ENCODE peak calls at places on chromosomes 13 and 19, in nine cellular contexts. I is GM23338, U is prostate gland, J is K562, Z is transverse colon, O is SK-N-SH, Y is stomach, Q is spleen, H is HCT116. M is an unnamed sample.

GRCh38 chr19:46717716-46718143 is 816 bp upstream of the PRKD2 start:
- DNase-seq in I (no peak), U (no peak), J (no peak), Z (no peak), O (no peak), Y (no peak), Q (peak; percentile 75), H (no peak), M (peak; percentile 64)

GRCh38 chr13:72397265-72397664 is 330.2 kb downstream of the MZT1 start:
- DNase-seq in I (no peak), U (no peak), J (no peak), Z (no peak), O (no peak), Y (no peak), Q (no peak), H (no peak), M (no peak)

GRCh38 chr19:15248648-15249559 is 16.7 kb upstream of the EPHX3 start:
- DNase-seq in I (no peak), U (peak; percentile 72), J (no peak), Z (peak; percentile 74), O (no peak), Y (peak; percentile 76), Q (no peak), H (no peak), M (peak; percentile 93)

GRCh38 chr13:39406688-39407087 is 196.3 kb downstream of the LHFPL6 start:
- DNase-seq in I (peak; percentile 61), U (no peak), J (no peak), Z (no peak), O (no peak), Y (no peak), Q (no peak), H (no peak), M (no peak)

GRCh38 chr13:37173214-37173613 is 67.8 kb upstream of the CSNK1A1L start:
- DNase-seq in I (peak; percentile 28), U (no peak), J (no peak), Z (no peak), O (no peak), Y (no peak), Q (no peak), H (no peak), M (no peak)

GRCh38 chr19:6424190-6424938 is at the start of gene KHSRP:
- DNase-seq in I (peak; percentile 45), U (no peak), J (peak; percentile 58), Z (no peak), O (peak; percentile 98), Y (no peak), Q (no peak), H (no peak), M (peak; percentile 63)

GRCh38 chr13:27379694-27380596 is 44.5 kb upstream of the GTF3A start:
- DNase-seq in I (peak; percentile 91), U (peak; percentile 26), J (peak; percentile 66), Z (peak; percentile 88), O (peak; percentile 69), Y (peak; percentile 88), Q (no peak), H (peak; percentile 58), M (no peak)

GRCh38 chr13:111110054-111110453 is 5.1 kb upstream of the ARHGEF7 start:
- DNase-seq in I (no peak), U (no peak), J (no peak), Z (no peak), O (no peak), Y (no peak), Q (no peak), H (no peak), M (no peak)

GRCh38 chr19:14023404-14024235 is 4.3 kb upstream of the RLN3 start:
- DNase-seq in I (peak; percentile 90), U (no peak), J (peak; percentile 87), Z (peak; percentile 73), O (peak; percentile 81), Y (peak; percentile 58), Q (peak; percentile 82), H (no peak), M (no peak)

GRCh38 chr13:28584873-28585317 is 74.0 kb upstream of the POMP start:
- DNase-seq in I (no peak), U (no peak), J (no peak), Z (no peak), O (no peak), Y (no peak), Q (no peak), H (no peak), M (no peak)

GRCh38 chr19:54376610-54377009 is 11.9 kb upstream of the LAIR1 start:
- DNase-seq in I (no peak), U (no peak), J (no peak), Z (no peak), O (no peak), Y (no peak), Q (peak; percentile 52), H (no peak), M (no peak)

GRCh38 chr13:100644328-100644727 is 30.3 kb downstream of the TMTC4 start:
- DNase-seq in I (no peak), U (no peak), J (no peak), Z (no peak), O (no peak), Y (no peak), Q (no peak), H (no peak), M (no peak)

GRCh38 chr13:83386609-83387008 is 495.7 kb downstream of the SLITRK1 start:
- DNase-seq in I (no peak), U (no peak), J (no peak), Z (no peak), O (no peak), Y (no peak), Q (no peak), H (no peak), M (no peak)

GRCh38 chr13:46211116-46211515 is 612 bp upstream of the LRRC63 start:
- DNase-seq in I (peak; percentile 22), U (no peak), J (peak; percentile 85), Z (no peak), O (peak; percentile 32), Y (no peak), Q (no peak), H (no peak), M (no peak)

GRCh38 chr13:84933797-84934196 is 865.4 kb downstream of the SLITRK6 start:
- DNase-seq in I (no peak), U (no peak), J (no peak), Z (no peak), O (no peak), Y (no peak), Q (no peak), H (no peak), M (no peak)

GRCh38 chr13:22562116-22562515 is 618.7 kb upstream of the SGCG start:
- DNase-seq in I (no peak), U (no peak), J (no peak), Z (no peak), O (peak; percentile 50), Y (no peak), Q (no peak), H (no peak), M (no peak)

GRCh38 chr13:111183959-111184684 is 69.0 kb downstream of the ARHGEF7 start:
- DNase-seq in I (no peak), U (no peak), J (no peak), Z (no peak), O (no peak), Y (no peak), Q (no peak), H (no peak), M (no peak)

GRCh38 chr19:5432687-5433086 is 22.5 kb upstream of the ZNRF4 start:
- DNase-seq in I (no peak), U (no peak), J (no peak), Z (no peak), O (no peak), Y (no peak), Q (no peak), H (no peak), M (no peak)

GRCh38 chr13:91135949-91136348 is 211.5 kb upstream of the MIR17HG start:
- DNase-seq in I (no peak), U (no peak), J (no peak), Z (no peak), O (no peak), Y (no peak), Q (no peak), H (no peak), M (no peak)

DNA sequence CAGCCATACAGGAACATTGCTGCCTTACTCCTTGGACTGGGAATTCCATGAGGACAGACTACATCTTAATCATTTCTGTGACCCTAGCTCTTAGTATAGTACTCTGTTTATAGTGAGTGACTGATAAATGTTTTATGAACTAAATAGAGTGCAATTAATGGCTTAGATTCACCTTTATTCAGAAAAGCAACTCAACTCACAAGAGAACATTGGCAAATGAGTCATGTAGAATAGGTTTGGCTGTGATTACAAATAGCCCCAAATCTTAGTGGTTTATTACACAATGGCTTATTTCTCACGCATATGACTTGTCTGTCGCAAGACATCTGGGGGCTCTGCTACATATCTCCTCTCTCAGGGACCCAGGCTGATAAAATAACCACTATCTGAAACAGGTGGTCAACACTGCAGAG is 121.6 kb upstream of the KL start:
- DNase-seq in I (no peak), U (no peak), J (no peak), Z (no peak), O (no peak), Y (no peak), Q (no peak), H (no peak), M (no peak)
- TF ChIP-seq POLR2AphosphoS5 in I (no peak), U (no peak), J (no peak), Z (no peak), O (no peak), Y (no peak), Q (no peak), H (no peak), M (no peak)

GRCh38 chr19:35476149-35476548 is 14.1 kb downstream of the KRTDAP start:
- DNase-seq in I (peak; percentile 90), U (no peak), J (peak; percentile 53), Z (no peak), O (no peak), Y (no peak), Q (no peak), H (peak; percentile 16), M (no peak)
- TF ChIP-seq CTCF in I (peak; percentile 78), U (no peak), J (peak; percentile 56), Z (no peak), O (peak; percentile 30), Y (no peak), Q (no peak), H (no peak), M (no peak)

GRCh38 chr19:48720613-48721296 is 1.2 kb upstream of the MAMSTR start:
- DNase-seq in I (peak; percentile 100), U (peak; percentile 99), J (peak; percentile 98), Z (peak; percentile 99), O (peak; percentile 96), Y (peak; percentile 97), Q (peak; percentile 96), H (peak; percentile 98), M (peak; percentile 100)
- TF ChIP-seq POLR2AphosphoS5 in I (peak; percentile 50), U (peak; percentile 96), J (no peak), Z (no peak), O (peak; percentile 38), Y (peak; percentile 56), Q (peak; percentile 83), H (no peak), M (peak; percentile 45)

DNA sequence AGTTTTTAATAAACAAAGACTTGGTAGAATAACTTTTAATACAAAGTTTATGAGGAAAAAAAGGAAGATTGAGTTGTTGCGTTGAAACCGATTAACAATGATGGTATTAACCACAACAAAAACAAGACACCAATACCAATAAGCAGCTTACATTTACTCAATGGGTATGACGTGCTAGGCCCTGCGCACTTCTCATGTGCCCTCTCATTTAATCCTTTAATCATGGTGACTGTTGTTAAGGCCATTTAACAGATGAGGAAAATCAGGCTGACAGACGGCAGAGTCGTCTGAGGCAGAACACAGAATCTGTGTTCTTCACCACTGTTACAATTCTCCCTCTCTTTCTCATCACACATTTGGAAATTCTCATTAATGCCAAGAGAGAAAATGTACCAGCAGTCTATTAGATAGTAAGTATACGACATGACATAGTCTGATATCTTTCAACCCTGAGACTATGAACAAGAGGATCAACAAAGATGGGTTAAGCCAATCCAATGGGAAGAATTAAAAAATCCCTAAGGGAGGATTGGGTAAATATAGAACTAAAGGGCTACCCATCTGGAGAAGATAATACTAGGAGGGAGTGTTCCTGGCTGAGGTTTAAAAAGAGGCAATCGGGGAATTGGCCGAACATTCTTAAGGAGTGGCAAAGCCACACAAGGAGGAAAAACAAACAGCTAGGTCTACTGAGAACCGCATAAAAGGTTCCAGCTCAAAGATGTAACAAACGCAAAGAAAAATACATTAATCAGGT is 54.0 kb downstream of the DOCK9 start:
- DNase-seq in I (no peak), U (peak; percentile 15), J (no peak), Z (no peak), O (no peak), Y (no peak), Q (no peak), H (no peak), M (no peak)
- TF ChIP-seq CTCF in I (no peak), U (no peak), J (no peak), Z (no peak), O (no peak), Y (no peak), Q (no peak), H (no peak), M (no peak)